ENCODE peak calls at places on chromosomes 2 and 18, in eight cellular contexts. D, W, P, G, I, B, O and J are unnamed samples. For H3K4me1, the result is how much of the 10 kb centered on the place peaks cover.

GRCh38 chr2:21280793-21281192 is 157.0 kb downstream of the TDRD15 start:
- DNase-seq in D (no peak), W (no peak), P (no peak), G (no peak), I (no peak), B (no peak), O (no peak), J (no peak)

GRCh38 chr18:74493689-74494088 is 2.5 kb upstream of the CNDP2 start:
- DNase-seq in D (no peak), W (peak), P (no peak), G (no peak), I (no peak), B (peak), O (no peak), J (peak)

GRCh38 chr2:39571197-39571731 is 94.5 kb upstream of the TMEM178A start:
- DNase-seq in D (no peak), W (peak), P (no peak), G (no peak), I (no peak), B (no peak), O (no peak), J (no peak)

GRCh38 chr2:233051241-233052149 is 8.6 kb upstream of the INPP5D start:
- DNase-seq in D (peak), W (no peak), P (peak), G (no peak), I (peak), B (peak), O (peak), J (peak)

GRCh38 chr2:226211439-226211838 is 588.2 kb downstream of the IRS1 start:
- DNase-seq in D (no peak), W (no peak), P (no peak), G (no peak), I (no peak), B (peak), O (no peak), J (no peak)

GRCh38 chr2:190722061-190722759 is 73.3 kb downstream of the NAB1 start:
- DNase-seq in D (no peak), W (no peak), P (no peak), G (no peak), I (no peak), B (no peak), O (no peak), J (no peak)

GRCh38 chr2:32291746-32292145 is 14.0 kb downstream of the YIPF4 start:
- DNase-seq in D (no peak), W (no peak), P (no peak), G (no peak), I (no peak), B (no peak), O (no peak), J (no peak)

GRCh38 chr2:48138898-48139297 is 232.6 kb upstream of the FBXO11 start:
- DNase-seq in D (no peak), W (no peak), P (no peak), G (no peak), I (no peak), B (no peak), O (no peak), J (no peak)

GRCh38 chr2:133753665-133754064 is 185.4 kb upstream of the NCKAP5 start:
- DNase-seq in D (peak), W (no peak), P (peak), G (no peak), I (no peak), B (no peak), O (no peak), J (no peak)
- H3K4me1 ChIP-seq in D (under half), W (under half), P (under half), G (under half), I (under half), B (under half), O (under half), J (under half)

DNA sequence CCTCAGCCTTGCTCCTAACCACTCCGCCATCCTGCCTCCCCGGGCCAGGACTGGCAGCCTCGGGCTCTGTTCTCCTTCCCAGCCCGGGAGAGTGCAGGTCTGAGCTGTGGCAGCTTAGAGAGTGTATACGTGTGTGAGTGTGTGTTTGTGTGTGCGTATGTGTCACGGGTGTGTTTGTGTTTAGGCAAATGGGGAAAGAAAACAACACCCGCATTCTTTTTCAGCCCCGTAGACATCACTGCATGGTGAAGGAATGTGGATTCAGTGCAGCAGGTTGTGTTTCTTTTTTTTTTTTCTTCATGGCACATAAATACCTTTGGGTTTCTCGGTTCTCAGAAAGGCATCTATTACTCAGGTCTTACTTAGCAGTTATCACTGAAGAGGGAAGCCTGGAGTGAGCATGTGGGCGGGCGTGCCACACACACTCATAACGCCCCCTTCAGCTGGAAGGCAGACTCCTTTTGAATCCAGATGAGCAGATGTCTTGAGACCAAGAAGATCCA is 44.2 kb downstream of the GLI2 start:
- DNase-seq in D (no peak), W (peak), P (no peak), G (no peak), I (no peak), B (peak), O (peak), J (no peak)
- TF ChIP-seq CTCF in D (no peak), W (no peak), P (no peak), G (no peak), I (no peak), B (no peak), O (no peak), J (no peak)

DNA sequence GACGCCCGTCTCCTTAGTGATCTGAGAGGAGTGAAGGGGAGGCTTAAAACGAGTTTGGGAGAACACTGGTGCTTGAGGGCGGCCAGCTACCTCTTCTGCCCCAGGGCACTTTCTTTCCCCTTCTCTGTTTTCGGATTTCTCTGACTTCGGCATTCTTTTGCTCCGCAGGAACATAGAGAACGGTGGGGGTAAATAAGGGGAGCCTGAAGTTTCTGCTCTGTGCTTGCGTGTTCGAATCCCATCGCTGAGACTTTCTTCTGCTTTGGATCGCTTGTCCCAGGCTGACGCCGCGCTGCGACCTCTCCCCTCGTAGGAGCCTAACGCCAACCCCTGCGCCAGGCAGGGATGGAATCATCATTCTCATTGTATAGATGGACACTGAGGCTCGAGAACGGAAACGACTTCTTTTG is 3.0 kb upstream of the DLX2 start:
- DNase-seq in D (no peak), W (no peak), P (no peak), G (no peak), I (no peak), B (no peak), O (no peak), J (no peak)
- H3K4me1 ChIP-seq in D (under half), W (under half), P (under half), G (under half), I (half or more), B (under half), O (under half), J (under half)

GRCh38 chr18:58544179-58544578 is 84.7 kb downstream of the ALPK2 start:
- DNase-seq in D (no peak), W (no peak), P (no peak), G (no peak), I (no peak), B (no peak), O (no peak), J (no peak)
- TF ChIP-seq CTCF in D (no peak), W (no peak), P (no peak), G (no peak), I (no peak), B (no peak), O (no peak), J (no peak)